ENCODE peak calls at places on chromosomes 11 and 22, in five cellular contexts. One of them, this sample, is unnamed.

GRCh38 chr22:32764330-32765116 is 37.0 kb upstream of the TIMP3 start:
- DNase-seq in right atrium auricular region: peak
- DNase-seq in omental fat pad: no peak
- DNase-seq in body of pancreas: peak
- DNase-seq in fibroblast of mammary gland: peak
- DNase-seq in this sample: no peak

GRCh38 chr11:134399293-134399654 is 12.8 kb downstream of the B3GAT1 start:
- DNase-seq in omental fat pad: no peak
- DNase-seq in right atrium auricular region: no peak
- DNase-seq in fibroblast of mammary gland: no peak
- DNase-seq in body of pancreas: no peak
- DNase-seq in this sample: no peak

GRCh38 chr22:50048066-50048765 is 9.9 kb downstream of the TTLL8 start:
- DNase-seq in fibroblast of mammary gland: no peak
- DNase-seq in right atrium auricular region: no peak
- DNase-seq in body of pancreas: no peak
- DNase-seq in omental fat pad: no peak
- DNase-seq in this sample: no peak

GRCh38 chr11:48307760-48308386 is 1.9 kb downstream of the OR4S1 start:
- DNase-seq in omental fat pad: peak
- DNase-seq in right atrium auricular region: peak
- DNase-seq in body of pancreas: peak
- DNase-seq in fibroblast of mammary gland: peak
- DNase-seq in this sample: no peak

GRCh38 chr11:61696602-61697001 is 16.4 kb downstream of the DAGLA start:
- DNase-seq in fibroblast of mammary gland: no peak
- DNase-seq in right atrium auricular region: no peak
- DNase-seq in body of pancreas: no peak
- DNase-seq in omental fat pad: peak
- DNase-seq in this sample: no peak

GRCh38 chr11:84164722-84165121 is 878.6 kb upstream of the CCDC90B start:
- DNase-seq in body of pancreas: no peak
- DNase-seq in right atrium auricular region: no peak
- DNase-seq in fibroblast of mammary gland: peak
- DNase-seq in omental fat pad: no peak
- DNase-seq in this sample: no peak

GRCh38 chr11:795638-796564 is 2.2 kb downstream of the SLC25A22 start:
- DNase-seq in omental fat pad: no peak
- DNase-seq in body of pancreas: peak
- DNase-seq in fibroblast of mammary gland: peak
- DNase-seq in right atrium auricular region: peak
- DNase-seq in this sample: peak

GRCh38 chr11:114159320-114159719 is 99.8 kb downstream of the ZBTB16 start:
- DNase-seq in omental fat pad: no peak
- DNase-seq in body of pancreas: peak
- DNase-seq in right atrium auricular region: no peak
- DNase-seq in fibroblast of mammary gland: peak
- DNase-seq in this sample: no peak

GRCh38 chr11:57480409-57481137 is 20.2 kb downstream of the RTN4RL2 start:
- DNase-seq in omental fat pad: no peak
- DNase-seq in body of pancreas: peak
- DNase-seq in fibroblast of mammary gland: peak
- DNase-seq in right atrium auricular region: no peak
- DNase-seq in this sample: no peak

GRCh38 chr11:59173964-59174663 is 2.2 kb downstream of the DTX4 start:
- DNase-seq in omental fat pad: no peak
- DNase-seq in fibroblast of mammary gland: no peak
- DNase-seq in right atrium auricular region: no peak
- DNase-seq in body of pancreas: peak
- DNase-seq in this sample: peak

GRCh38 chr22:46028069-46028991 is 51.4 kb upstream of the WNT7B start:
- DNase-seq in fibroblast of mammary gland: no peak
- DNase-seq in body of pancreas: peak
- DNase-seq in omental fat pad: peak
- DNase-seq in right atrium auricular region: no peak
- DNase-seq in this sample: no peak

GRCh38 chr22:21827628-21828267 is 39.7 kb downstream of the MAPK1 start:
- DNase-seq in omental fat pad: no peak
- DNase-seq in body of pancreas: no peak
- DNase-seq in fibroblast of mammary gland: no peak
- DNase-seq in right atrium auricular region: no peak
- DNase-seq in this sample: no peak

GRCh38 chr11:10878408-10879214 is 20.8 kb upstream of the ZBED5 start:
- DNase-seq in body of pancreas: no peak
- DNase-seq in right atrium auricular region: no peak
- DNase-seq in fibroblast of mammary gland: peak
- DNase-seq in omental fat pad: no peak
- DNase-seq in this sample: no peak

GRCh38 chr22:26464312-26464711 is 19.3 kb downstream of the HPS4 start:
- DNase-seq in body of pancreas: no peak
- DNase-seq in omental fat pad: no peak
- DNase-seq in fibroblast of mammary gland: peak
- DNase-seq in right atrium auricular region: no peak
- DNase-seq in this sample: no peak

GRCh38 chr11:68373189-68373809 is 60.9 kb downstream of the LRP5 start:
- DNase-seq in omental fat pad: no peak
- DNase-seq in right atrium auricular region: no peak
- DNase-seq in fibroblast of mammary gland: peak
- DNase-seq in body of pancreas: no peak
- DNase-seq in this sample: peak

GRCh38 chr11:120272303-120272702 is 32.4 kb downstream of the POU2F3 start:
- DNase-seq in omental fat pad: no peak
- DNase-seq in right atrium auricular region: no peak
- DNase-seq in body of pancreas: no peak
- DNase-seq in fibroblast of mammary gland: peak
- DNase-seq in this sample: no peak

GRCh38 chr11:30798547-30799236 is 212.5 kb upstream of the MPPED2 start:
- DNase-seq in fibroblast of mammary gland: no peak
- DNase-seq in omental fat pad: no peak
- DNase-seq in right atrium auricular region: no peak
- DNase-seq in body of pancreas: no peak
- DNase-seq in this sample: no peak

GRCh38 chr11:48141475-48142100 is 75.0 kb upstream of the OR4B1 start:
- DNase-seq in right atrium auricular region: no peak
- DNase-seq in fibroblast of mammary gland: peak
- DNase-seq in body of pancreas: peak
- DNase-seq in omental fat pad: no peak
- DNase-seq in this sample: no peak

GRCh38 chr11:21888814-21889213 is 304.1 kb upstream of the ANO5 start:
- DNase-seq in omental fat pad: no peak
- DNase-seq in body of pancreas: no peak
- DNase-seq in fibroblast of mammary gland: peak
- DNase-seq in right atrium auricular region: no peak
- DNase-seq in this sample: no peak

GRCh38 chr11:103633037-103633788 is 403.2 kb upstream of the DDI1 start:
- DNase-seq in right atrium auricular region: no peak
- DNase-seq in fibroblast of mammary gland: peak
- DNase-seq in body of pancreas: no peak
- DNase-seq in omental fat pad: no peak
- DNase-seq in this sample: no peak

GRCh38 chr11:10197091-10197490 is 96.9 kb downstream of the SBF2 start:
- DNase-seq in fibroblast of mammary gland: peak
- DNase-seq in body of pancreas: no peak
- DNase-seq in omental fat pad: no peak
- DNase-seq in right atrium auricular region: no peak
- DNase-seq in this sample: no peak

GRCh38 chr11:119903389-119903788 is 174.4 kb upstream of the NECTIN1 start:
- DNase-seq in body of pancreas: peak
- DNase-seq in fibroblast of mammary gland: no peak
- DNase-seq in omental fat pad: no peak
- DNase-seq in right atrium auricular region: no peak
- DNase-seq in this sample: no peak

GRCh38 chr22:45376703-45377102 is 36.7 kb downstream of the SMC1B start:
- DNase-seq in fibroblast of mammary gland: peak
- DNase-seq in body of pancreas: peak
- DNase-seq in omental fat pad: no peak
- DNase-seq in right atrium auricular region: peak
- DNase-seq in this sample: no peak

GRCh38 chr11:2465201-2466068 is 20.6 kb downstream of the KCNQ1 start:
- DNase-seq in fibroblast of mammary gland: no peak
- DNase-seq in omental fat pad: peak
- DNase-seq in right atrium auricular region: no peak
- DNase-seq in body of pancreas: peak
- DNase-seq in this sample: peak

GRCh38 chr11:32210601-32211000 is 119.7 kb downstream of the RCN1 start:
- DNase-seq in fibroblast of mammary gland: peak
- DNase-seq in body of pancreas: no peak
- DNase-seq in omental fat pad: no peak
- DNase-seq in right atrium auricular region: no peak
- DNase-seq in this sample: no peak

GRCh38 chr11:72069787-72070251 is 10.5 kb downstream of the NUMA1 start:
- DNase-seq in right atrium auricular region: peak
- DNase-seq in fibroblast of mammary gland: peak
- DNase-seq in omental fat pad: peak
- DNase-seq in body of pancreas: peak
- DNase-seq in this sample: no peak

GRCh38 chr22:39220450-39220849 is 24.3 kb downstream of the PDGFB start:
- DNase-seq in fibroblast of mammary gland: no peak
- DNase-seq in right atrium auricular region: no peak
- DNase-seq in omental fat pad: no peak
- DNase-seq in body of pancreas: no peak
- DNase-seq in this sample: no peak

GRCh38 chr11:43930868-43931716 is 11.3 kb upstream of the C11orf96 start:
- DNase-seq in body of pancreas: no peak
- DNase-seq in omental fat pad: no peak
- DNase-seq in fibroblast of mammary gland: peak
- DNase-seq in right atrium auricular region: no peak
- DNase-seq in this sample: no peak

GRCh38 chr11:35390737-35391682 is 28.3 kb downstream of the SLC1A2 start:
- DNase-seq in fibroblast of mammary gland: peak
- DNase-seq in body of pancreas: peak
- DNase-seq in omental fat pad: no peak
- DNase-seq in right atrium auricular region: no peak
- DNase-seq in this sample: no peak

GRCh38 chr11:67303989-67304411 is 670 bp downstream of the SSH3 start:
- DNase-seq in omental fat pad: no peak
- DNase-seq in body of pancreas: peak
- DNase-seq in fibroblast of mammary gland: no peak
- DNase-seq in right atrium auricular region: no peak
- DNase-seq in this sample: no peak

GRCh38 chr11:14617241-14618027 is 26.2 kb upstream of the PDE3B start:
- DNase-seq in fibroblast of mammary gland: no peak
- DNase-seq in omental fat pad: no peak
- DNase-seq in right atrium auricular region: no peak
- DNase-seq in body of pancreas: no peak
- DNase-seq in this sample: no peak

GRCh38 chr22:27667121-27667843 is 134.3 kb downstream of the MN1 start:
- DNase-seq in body of pancreas: peak
- DNase-seq in omental fat pad: no peak
- DNase-seq in right atrium auricular region: no peak
- DNase-seq in fibroblast of mammary gland: no peak
- DNase-seq in this sample: no peak

GRCh38 chr11:120707098-120707497 is 195.6 kb downstream of the GRIK4 start:
- DNase-seq in body of pancreas: no peak
- DNase-seq in right atrium auricular region: no peak
- DNase-seq in fibroblast of mammary gland: no peak
- DNase-seq in omental fat pad: no peak
- DNase-seq in this sample: peak

GRCh38 chr11:115659061-115659963 is 155.1 kb upstream of the CADM1 start:
- DNase-seq in omental fat pad: no peak
- DNase-seq in right atrium auricular region: no peak
- DNase-seq in fibroblast of mammary gland: no peak
- DNase-seq in body of pancreas: peak
- DNase-seq in this sample: no peak

GRCh38 chr11:133191931-133192330 is 340.4 kb downstream of the OPCML start:
- DNase-seq in omental fat pad: no peak
- DNase-seq in fibroblast of mammary gland: no peak
- DNase-seq in right atrium auricular region: no peak
- DNase-seq in body of pancreas: no peak
- DNase-seq in this sample: no peak

DNA sequence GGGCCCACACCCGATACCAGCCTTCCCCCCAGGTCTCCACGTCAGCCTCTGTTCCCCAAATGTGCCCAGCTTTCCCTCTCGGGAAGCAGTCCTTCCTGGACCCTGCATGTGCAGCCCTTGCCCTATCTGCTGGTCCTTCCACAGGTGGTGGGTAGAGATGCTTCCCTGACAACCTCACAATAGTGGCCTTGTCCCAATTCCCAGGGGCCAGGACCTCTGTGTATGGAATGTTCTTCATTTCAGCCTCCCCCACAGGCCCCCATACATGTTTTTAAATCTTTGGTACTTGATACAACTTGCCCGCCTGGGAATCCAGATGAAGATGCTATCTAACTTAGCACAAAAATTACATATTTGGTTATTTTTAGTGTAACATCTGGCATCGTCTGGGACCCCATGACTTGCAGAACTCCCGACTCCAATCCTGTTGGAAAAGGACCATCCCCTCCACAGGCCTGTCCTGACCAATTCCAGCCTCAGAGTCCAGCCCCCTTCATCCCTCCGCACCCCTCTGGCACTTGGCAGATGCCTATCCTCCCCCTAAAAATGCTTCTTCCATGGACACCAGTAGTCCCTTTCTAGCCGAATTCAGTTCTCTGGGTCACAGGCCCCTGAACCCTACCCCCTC is 39.6 kb downstream of the ANO1 start:
- DNase-seq in right atrium auricular region: no peak
- DNase-seq in omental fat pad: no peak
- DNase-seq in body of pancreas: no peak
- DNase-seq in fibroblast of mammary gland: no peak
- DNase-seq in this sample: no peak
- TF ChIP-seq CTCF in right atrium auricular region: no peak
- TF ChIP-seq CTCF in omental fat pad: no peak
- TF ChIP-seq CTCF in body of pancreas: no peak
- TF ChIP-seq CTCF in fibroblast of mammary gland: no peak
- TF ChIP-seq CTCF in this sample: no peak

DNA sequence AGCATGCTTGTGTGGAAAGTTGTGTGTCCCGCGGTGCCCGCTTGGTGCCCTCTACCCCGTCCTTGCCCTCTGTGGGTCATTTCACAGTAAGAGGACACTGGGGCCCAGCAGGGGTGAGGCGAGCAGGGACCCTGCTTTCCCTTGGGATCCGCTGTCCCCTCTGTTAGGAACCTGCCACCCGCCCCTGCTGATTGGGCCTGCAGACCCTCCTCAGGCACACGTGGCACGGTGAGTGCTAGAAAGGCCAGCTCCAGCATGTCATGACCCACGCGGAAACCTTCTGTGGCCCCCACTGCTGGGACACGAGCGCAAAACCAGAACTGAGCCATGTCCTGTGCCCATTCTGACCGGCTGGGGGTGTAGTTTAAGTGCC is 353.1 kb downstream of the TBC1D22A start:
- DNase-seq in right atrium auricular region: no peak
- DNase-seq in fibroblast of mammary gland: no peak
- DNase-seq in body of pancreas: no peak
- DNase-seq in omental fat pad: no peak
- DNase-seq in this sample: no peak
- TF ChIP-seq CTCF in right atrium auricular region: no peak
- TF ChIP-seq CTCF in fibroblast of mammary gland: no peak
- TF ChIP-seq CTCF in body of pancreas: no peak
- TF ChIP-seq CTCF in omental fat pad: no peak
- TF ChIP-seq CTCF in this sample: no peak

GRCh38 chr11:40816976-40817375 is 642.5 kb downstream of the LRRC4C start:
- DNase-seq in fibroblast of mammary gland: no peak
- DNase-seq in omental fat pad: no peak
- DNase-seq in right atrium auricular region: no peak
- DNase-seq in body of pancreas: no peak
- DNase-seq in this sample: no peak

GRCh38 chr11:40819230-40819629 is 640.2 kb downstream of the LRRC4C start:
- DNase-seq in fibroblast of mammary gland: no peak
- DNase-seq in body of pancreas: no peak
- DNase-seq in omental fat pad: no peak
- DNase-seq in right atrium auricular region: no peak
- DNase-seq in this sample: no peak
- TF ChIP-seq CTCF in fibroblast of mammary gland: no peak
- TF ChIP-seq CTCF in body of pancreas: no peak
- TF ChIP-seq CTCF in omental fat pad: no peak
- TF ChIP-seq CTCF in right atrium auricular region: no peak
- TF ChIP-seq CTCF in this sample: no peak

GRCh38 chr11:87878373-87878779 is 296.9 kb downstream of the RAB38 start:
- DNase-seq in right atrium auricular region: no peak
- DNase-seq in omental fat pad: no peak
- DNase-seq in body of pancreas: peak
- DNase-seq in fibroblast of mammary gland: peak
- DNase-seq in this sample: no peak
- TF ChIP-seq CTCF in right atrium auricular region: peak
- TF ChIP-seq CTCF in omental fat pad: no peak
- TF ChIP-seq CTCF in body of pancreas: peak
- TF ChIP-seq CTCF in fibroblast of mammary gland: peak
- TF ChIP-seq CTCF in this sample: peak

This sample was measured in osteocyte.